ENCODE peak calls at places on chromosome 16, in seven cellular contexts. U is stimulated activated CD4-positive, alpha-beta T cell treated with anti-CD3 and anti-CD28 coated beads, Interleukin-1b, Interleukin-23, amount 100 ng/mL, for 24 hours; T is astrocyte of the cerebellum; H is BJ; D is A172; N is cardiac fibroblast; X is activated naive CD4-positive, alpha-beta T cell treated with anti-CD3 and anti-CD28 coated beads, Interleukin-2, amount 10 ng/mL, durations not matched to agents 7 days and 5 days. P is an unnamed sample.

GRCh38 chr16:79871906-79872305 is 271.4 kb upstream of the MAF start:
- DNase-seq in N (no peak), T (no peak), X (no peak), U (no peak), D (no peak), H (no peak), P (no peak)

GRCh38 chr16:75121949-75122568 is 5.5 kb upstream of the LDHD start:
- DNase-seq in T (no peak), D (no peak), U (no peak), X (no peak), H (no peak), N (no peak), P (no peak)

GRCh38 chr16:65641049-65641448 is 519.2 kb upstream of the CDH11 start:
- DNase-seq in H (no peak), D (no peak), U (no peak), T (no peak), N (no peak), X (no peak), P (no peak)

GRCh38 chr16:89779231-89779912 is 37.1 kb downstream of the FANCA start:
- DNase-seq in X (no peak), H (no peak), N (no peak), D (no peak), T (no peak), U (no peak), P (no peak)

GRCh38 chr16:89426736-89427525 is 63.4 kb downstream of the ANKRD11 start:
- DNase-seq in T (peak; percentile 63), U (no peak), D (peak; percentile 56), X (no peak), N (no peak), H (no peak), P (no peak)

GRCh38 chr16:9791566-9791965 is 390.7 kb downstream of the GRIN2A start:
- DNase-seq in U (no peak), T (no peak), N (no peak), X (no peak), D (no peak), H (no peak), P (no peak)

GRCh38 chr16:27505297-27506236 is 44.1 kb downstream of the GTF3C1 start:
- DNase-seq in T (no peak), H (no peak), U (no peak), D (no peak), X (no peak), N (peak; percentile 36), P (no peak)

GRCh38 chr16:66774981-66775380 is 23.6 kb upstream of the DYNC1LI2 start:
- DNase-seq in U (no peak), T (no peak), D (no peak), H (no peak), X (no peak), N (peak; percentile 12), P (no peak)

GRCh38 chr16:85191341-85191965 is 79.2 kb upstream of the CIBAR2 start:
- DNase-seq in D (no peak), X (no peak), N (no peak), U (no peak), H (no peak), T (no peak), P (no peak)

GRCh38 chr16:53933407-53933806 is 229.5 kb downstream of the FTO start:
- DNase-seq in N (no peak), U (no peak), H (no peak), T (no peak), D (no peak), X (no peak), P (no peak)

GRCh38 chr16:67260426-67261063 is 11.8 kb downstream of the SLC9A5 start:
- DNase-seq in X (peak; percentile 59), T (peak; percentile 47), D (peak; percentile 76), N (peak; percentile 77), U (no peak), H (no peak), P (peak; percentile 52)

GRCh38 chr16:83971165-83972130 is 3.4 kb downstream of the NECAB2 start:
- DNase-seq in D (no peak), X (no peak), U (no peak), H (no peak), N (no peak), T (no peak), P (no peak)

GRCh38 chr16:27646811-27647210 is 96.9 kb downstream of the KATNIP start:
- DNase-seq in U (no peak), X (no peak), D (no peak), H (no peak), T (no peak), N (peak; percentile 9), P (no peak)

GRCh38 chr16:68470461-68471150 is 22.3 kb upstream of the SMPD3 start:
- DNase-seq in N (no peak), T (no peak), X (peak; percentile 31), D (no peak), U (no peak), H (no peak), P (no peak)

GRCh38 chr16:4679156-4679853 is 14.1 kb upstream of the NUDT16L1 start:
- DNase-seq in H (no peak), X (no peak), N (no peak), D (no peak), T (no peak), U (no peak), P (no peak)

GRCh38 chr16:89670496-89671431 is 13.1 kb downstream of the SPATA33 start:
- DNase-seq in T (no peak), N (peak; percentile 39), H (no peak), U (no peak), D (peak; percentile 49), X (no peak), P (no peak)

GRCh38 chr16:11440657-11441012 is 95.4 kb downstream of the RMI2 start:
- DNase-seq in N (no peak), X (no peak), U (no peak), H (no peak), D (no peak), T (no peak), P (no peak)

GRCh38 chr16:23424292-23424958 is 28.6 kb downstream of the COG7 start:
- DNase-seq in D (peak; percentile 44), U (no peak), X (no peak), T (no peak), N (no peak), H (no peak), P (peak; percentile 84)

GRCh38 chr16:28905229-28905754 is 19.7 kb downstream of the RABEP2 start:
- DNase-seq in D (no peak), X (no peak), N (no peak), U (no peak), H (no peak), T (no peak), P (no peak)

P was measured in PC-3.